ENCODE peak calls at places on chromosomes 12 and 14, in five cellular contexts. U is cardiac fibroblast, I is AG10803, A is heart left ventricle, N is H1. E is an unnamed sample.

GRCh38 chr14:22819191-22819988 is 4.2 kb upstream of the SLC7A7 start:
- DNase-seq in N (peak), U (peak), I (peak), A (peak), E (peak)

GRCh38 chr12:4353785-4354208 is 25.7 kb downstream of the FGF23 start:
- DNase-seq in U (peak), I (no peak), A (no peak), N (no peak), E (no peak)

GRCh38 chr12:122947352-122947792 is 18.9 kb downstream of the ABCB9 start:
- DNase-seq in U (no peak), I (no peak), A (peak), N (no peak), E (no peak)

GRCh38 chr12:122840580-122841513 is 5.6 kb downstream of the HIP1R start:
- DNase-seq in N (no peak), A (no peak), U (no peak), I (no peak), E (peak)

GRCh38 chr14:37668646-37669045 is 73.2 kb downstream of the TTC6 start:
- DNase-seq in A (no peak), I (no peak), N (no peak), U (no peak), E (peak)

GRCh38 chr12:129903092-129903945 is 506 bp downstream of the TMEM132D start:
- DNase-seq in A (no peak), I (no peak), N (peak), U (no peak), E (no peak)

GRCh38 chr14:92637228-92637627 is 111.2 kb downstream of the LGMN start:
- DNase-seq in N (no peak), I (no peak), A (no peak), U (peak), E (peak)

GRCh38 chr14:100994082-100994481 is 90.6 kb upstream of the RTL1 start:
- DNase-seq in N (no peak), U (no peak), A (no peak), I (no peak), E (peak)

GRCh38 chr14:81801921-81802320 is 268.3 kb upstream of the SEL1L start:
- DNase-seq in N (no peak), I (peak), U (peak), A (no peak), E (no peak)

GRCh38 chr14:100584056-100585031 is 2.9 kb downstream of the BEGAIN start:
- DNase-seq in A (no peak), I (no peak), N (no peak), U (no peak), E (no peak)

GRCh38 chr14:38065101-38065762 is 142.5 kb upstream of the SSTR1 start:
- DNase-seq in U (no peak), N (no peak), I (no peak), A (peak), E (no peak)

GRCh38 chr12:58888131-58888783 is 32.0 kb downstream of the LRIG3 start:
- DNase-seq in U (peak), A (peak), N (no peak), I (peak), E (peak)

GRCh38 chr12:51341259-51342007 is 5.0 kb downstream of the CELA1 start:
- DNase-seq in N (peak), U (peak), A (peak), I (peak), E (peak)

GRCh38 chr12:132765366-132765765 is 3.7 kb upstream of the ANKLE2 start:
- DNase-seq in I (no peak), U (no peak), N (no peak), A (no peak), E (no peak)

GRCh38 chr14:24806061-24806678 is 172.2 kb upstream of the GZMB start:
- DNase-seq in U (peak), N (peak), I (peak), A (peak), E (peak)
- TF ChIP-seq CTCF in U (peak), N (peak), I (peak), A (peak), E (peak)

DNA sequence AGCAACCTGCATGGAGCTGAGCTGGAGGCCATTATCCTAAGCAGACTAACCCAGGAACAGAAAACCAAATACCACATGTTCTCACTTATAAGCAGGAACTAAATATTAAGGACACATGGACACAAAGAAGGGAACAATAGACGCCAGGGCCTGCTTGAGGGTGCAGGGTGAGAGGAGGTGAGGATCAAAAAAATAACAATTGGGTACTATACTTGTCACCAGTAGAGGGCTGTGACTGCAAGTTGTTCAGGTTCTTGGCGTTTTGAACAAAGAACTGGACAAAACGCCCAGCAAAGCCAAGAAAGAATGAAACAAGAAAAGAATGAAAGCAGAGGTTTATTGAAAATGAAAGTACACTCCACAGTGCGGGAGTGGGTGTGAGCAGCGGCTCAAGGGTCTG is 208.5 kb upstream of the NEDD1 start:
- DNase-seq in U (no peak), N (no peak), I (peak), A (no peak), E (no peak)
- TF ChIP-seq CTCF in U (no peak), N (peak), I (peak), A (no peak), E (peak)

GRCh38 chr12:109697877-109698468 is 15.7 kb upstream of the FAM222A start:
- DNase-seq in N (no peak), U (no peak), I (no peak), A (no peak), E (no peak)

GRCh38 chr12:109695420-109695819 is 18.2 kb upstream of the FAM222A start:
- DNase-seq in A (no peak), I (no peak), U (no peak), N (no peak), E (no peak)

GRCh38 chr12:109696485-109697269 is 16.9 kb upstream of the FAM222A start:
- DNase-seq in A (no peak), N (no peak), U (no peak), I (no peak), E (peak)

GRCh38 chr12:109697270-109697553 is 16.4 kb upstream of the FAM222A start:
- DNase-seq in U (no peak), I (no peak), A (no peak), N (no peak), E (no peak)

DNA sequence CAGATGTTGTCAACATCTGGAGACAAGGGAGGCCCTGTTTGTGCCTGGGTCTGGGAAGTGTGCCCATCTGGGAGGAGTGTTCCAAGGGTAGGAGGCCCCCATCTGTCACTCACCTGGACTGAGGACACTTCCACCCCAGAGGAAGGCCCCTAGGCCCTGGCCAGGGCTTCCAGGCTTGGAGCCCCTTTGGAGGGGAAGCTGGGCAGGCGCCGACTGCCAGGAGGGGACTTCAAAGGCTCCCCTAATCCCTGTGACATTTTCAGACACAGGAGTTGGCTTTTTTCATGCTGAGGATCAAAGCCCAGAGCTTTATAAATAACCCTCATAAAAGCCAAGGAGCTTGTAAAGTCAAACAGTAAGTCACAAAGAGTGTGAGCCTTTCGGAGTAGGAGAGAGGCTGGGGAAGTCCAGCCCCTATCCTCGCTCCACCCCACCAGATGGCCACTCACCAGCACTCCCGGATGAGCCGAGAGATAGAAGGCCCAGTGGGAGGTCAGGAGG is 17.6 kb upstream of the FAM222A start:
- DNase-seq in I (no peak), N (no peak), A (no peak), U (no peak), E (no peak)
- TF ChIP-seq CTCF in I (no peak), N (no peak), A (no peak), U (no peak), E (no peak)

GRCh38 chr12:9030776-9031175 is 41.4 kb downstream of the KLRG1 start:
- DNase-seq in U (no peak), I (no peak), N (no peak), A (no peak), E (no peak)

GRCh38 chr12:9032202-9032964 is 43.0 kb downstream of the KLRG1 start:
- DNase-seq in I (no peak), U (no peak), N (no peak), A (no peak), E (no peak)

GRCh38 chr12:9036227-9036626 is 46.9 kb downstream of the KLRG1 start:
- DNase-seq in I (no peak), N (no peak), U (no peak), A (no peak), E (no peak)

GRCh38 chr12:9033244-9033887 is 44.0 kb downstream of the KLRG1 start:
- DNase-seq in A (no peak), I (no peak), N (no peak), U (no peak), E (no peak)

GRCh38 chr12:9034095-9034494 is 44.7 kb downstream of the KLRG1 start:
- DNase-seq in I (no peak), A (no peak), U (no peak), N (no peak), E (no peak)
- TF ChIP-seq CTCF in I (no peak), A (no peak), U (no peak), N (no peak), E (no peak)

GRCh38 chr14:20247651-20248246 is 8.7 kb downstream of the OR11H4 start:
- DNase-seq in N (no peak), A (no peak), I (no peak), U (no peak), E (no peak)
- TF ChIP-seq CTCF in N (peak), A (no peak), I (no peak), U (no peak), E (no peak)